ENCODE peak calls at places on chromosomes 5 and 9, in six cellular contexts. One of them, this sample, is unnamed.

GRCh38 chr9:111456536-111456935 is 27.6 kb downstream of the ECPAS start:
- DNase-seq in GM12878: no peak
- DNase-seq in HepG2: no peak
- DNase-seq in SK-N-SH: no peak
- DNase-seq in K562: no peak
- DNase-seq in H1: no peak
- DNase-seq in this sample: no peak

GRCh38 chr9:20404192-20404813 is 218.0 kb downstream of the MLLT3 start:
- DNase-seq in K562: no peak
- DNase-seq in HepG2: no peak
- DNase-seq in H1: no peak
- DNase-seq in SK-N-SH: no peak
- DNase-seq in GM12878: no peak
- DNase-seq in this sample: no peak

GRCh38 chr9:105043370-105043936 is 115.5 kb upstream of the ABCA1 start:
- DNase-seq in HepG2: no peak
- DNase-seq in SK-N-SH: no peak
- DNase-seq in H1: no peak
- DNase-seq in K562: no peak
- DNase-seq in GM12878: no peak
- DNase-seq in this sample: peak

GRCh38 chr9:92944921-92945320 is 2.4 kb upstream of the FGD3 start:
- DNase-seq in SK-N-SH: no peak
- DNase-seq in GM12878: no peak
- DNase-seq in HepG2: no peak
- DNase-seq in H1: no peak
- DNase-seq in K562: no peak
- DNase-seq in this sample: no peak

GRCh38 chr5:57429513-57430120 is 53.0 kb downstream of the ACTBL2 start:
- DNase-seq in SK-N-SH: no peak
- DNase-seq in GM12878: no peak
- DNase-seq in H1: no peak
- DNase-seq in HepG2: no peak
- DNase-seq in K562: no peak
- DNase-seq in this sample: no peak

GRCh38 chr5:131513780-131514179 is 121.2 kb downstream of the RAPGEF6 start:
- DNase-seq in K562: no peak
- DNase-seq in HepG2: no peak
- DNase-seq in SK-N-SH: no peak
- DNase-seq in H1: no peak
- DNase-seq in GM12878: no peak
- DNase-seq in this sample: no peak

GRCh38 chr9:18459958-18460584 is 13.9 kb upstream of the ADAMTSL1 start:
- DNase-seq in SK-N-SH: no peak
- DNase-seq in HepG2: no peak
- DNase-seq in K562: no peak
- DNase-seq in GM12878: no peak
- DNase-seq in H1: no peak
- DNase-seq in this sample: no peak

GRCh38 chr9:27528886-27529315 is 713 bp downstream of the MOB3B start:
- DNase-seq in SK-N-SH: no peak
- DNase-seq in H1: peak
- DNase-seq in K562: peak
- DNase-seq in HepG2: no peak
- DNase-seq in GM12878: no peak
- DNase-seq in this sample: no peak

GRCh38 chr5:37248387-37248969 is 698 bp downstream of the CPLANE1 start:
- DNase-seq in H1: no peak
- DNase-seq in GM12878: peak
- DNase-seq in SK-N-SH: peak
- DNase-seq in K562: no peak
- DNase-seq in HepG2: no peak
- DNase-seq in this sample: no peak

GRCh38 chr5:153860482-153860881 is 178.2 kb downstream of the FAM114A2 start:
- DNase-seq in HepG2: no peak
- DNase-seq in SK-N-SH: no peak
- DNase-seq in GM12878: no peak
- DNase-seq in K562: no peak
- DNase-seq in H1: no peak
- DNase-seq in this sample: no peak

GRCh38 chr5:142608094-142608493 is 77.8 kb downstream of the FGF1 start:
- DNase-seq in K562: no peak
- DNase-seq in HepG2: no peak
- DNase-seq in GM12878: no peak
- DNase-seq in SK-N-SH: no peak
- DNase-seq in H1: no peak
- DNase-seq in this sample: no peak

GRCh38 chr9:118395415-118395814 is 691.2 kb downstream of the TLR4 start:
- DNase-seq in SK-N-SH: no peak
- DNase-seq in K562: no peak
- DNase-seq in H1: no peak
- DNase-seq in GM12878: peak
- DNase-seq in HepG2: no peak
- DNase-seq in this sample: no peak

GRCh38 chr5:56116599-56117131 is 116.5 kb downstream of the ANKRD55 start:
- DNase-seq in HepG2: peak
- DNase-seq in K562: no peak
- DNase-seq in SK-N-SH: no peak
- DNase-seq in GM12878: no peak
- DNase-seq in H1: no peak
- DNase-seq in this sample: peak

GRCh38 chr9:33355933-33356332 is 46.4 kb downstream of the AQP7 start:
- DNase-seq in GM12878: no peak
- DNase-seq in SK-N-SH: no peak
- DNase-seq in HepG2: no peak
- DNase-seq in H1: no peak
- DNase-seq in K562: no peak
- DNase-seq in this sample: no peak

GRCh38 chr5:77957-78804 is 13.8 kb upstream of the PLEKHG4B start:
- DNase-seq in HepG2: peak
- DNase-seq in GM12878: no peak
- DNase-seq in K562: peak
- DNase-seq in H1: no peak
- DNase-seq in SK-N-SH: peak
- DNase-seq in this sample: peak

GRCh38 chr5:149930060-149930753 is 14.4 kb downstream of the PDE6A start:
- DNase-seq in H1: no peak
- DNase-seq in GM12878: no peak
- DNase-seq in SK-N-SH: peak
- DNase-seq in K562: no peak
- DNase-seq in HepG2: no peak
- DNase-seq in this sample: no peak

GRCh38 chr9:6965566-6965965 is 207.8 kb downstream of the KDM4C start:
- DNase-seq in K562: no peak
- DNase-seq in SK-N-SH: no peak
- DNase-seq in HepG2: no peak
- DNase-seq in GM12878: no peak
- DNase-seq in H1: no peak
- DNase-seq in this sample: no peak

GRCh38 chr9:92405770-92406169 is 1.4 kb upstream of the OGN start:
- DNase-seq in HepG2: no peak
- DNase-seq in K562: no peak
- DNase-seq in H1: no peak
- DNase-seq in SK-N-SH: no peak
- DNase-seq in GM12878: no peak
- DNase-seq in this sample: no peak

GRCh38 chr5:56696900-56697299 is 118.4 kb upstream of the MAP3K1 start:
- DNase-seq in SK-N-SH: no peak
- DNase-seq in K562: no peak
- DNase-seq in HepG2: no peak
- DNase-seq in GM12878: no peak
- DNase-seq in H1: no peak
- DNase-seq in this sample: no peak

GRCh38 chr9:91421987-91422765 is 1.5 kb downstream of the NFIL3 start:
- DNase-seq in HepG2: peak
- DNase-seq in K562: no peak
- DNase-seq in GM12878: no peak
- DNase-seq in SK-N-SH: peak
- DNase-seq in H1: no peak
- DNase-seq in this sample: no peak

GRCh38 chr5:74672215-74672877 is 12.7 kb upstream of the HEXB start:
- DNase-seq in GM12878: no peak
- DNase-seq in HepG2: no peak
- DNase-seq in SK-N-SH: no peak
- DNase-seq in K562: no peak
- DNase-seq in H1: no peak
- DNase-seq in this sample: no peak

GRCh38 chr5:98771389-98772109 is 1.9 kb upstream of the RGMB start:
- DNase-seq in GM12878: peak
- DNase-seq in K562: peak
- DNase-seq in H1: no peak
- DNase-seq in SK-N-SH: peak
- DNase-seq in HepG2: peak
- DNase-seq in this sample: no peak

GRCh38 chr9:114721491-114722362 is 39.7 kb upstream of the TEX48 start:
- DNase-seq in GM12878: no peak
- DNase-seq in K562: no peak
- DNase-seq in SK-N-SH: no peak
- DNase-seq in H1: no peak
- DNase-seq in HepG2: peak
- DNase-seq in this sample: no peak
- TF ChIP-seq GABPA in GM12878: no peak
- TF ChIP-seq GABPA in K562: no peak
- TF ChIP-seq GABPA in SK-N-SH: no peak
- TF ChIP-seq GABPA in H1: no peak
- TF ChIP-seq GABPA in HepG2: no peak
- TF ChIP-seq GABPA in this sample: no peak

GRCh38 chr5:138832218-138832617 is 42.9 kb downstream of the LRRTM2 start:
- DNase-seq in K562: no peak
- DNase-seq in SK-N-SH: no peak
- DNase-seq in HepG2: no peak
- DNase-seq in H1: no peak
- DNase-seq in GM12878: no peak
- DNase-seq in this sample: no peak
- TF ChIP-seq GABPA in K562: no peak
- TF ChIP-seq GABPA in SK-N-SH: no peak
- TF ChIP-seq GABPA in HepG2: no peak
- TF ChIP-seq GABPA in H1: no peak
- TF ChIP-seq GABPA in GM12878: no peak
- TF ChIP-seq GABPA in this sample: no peak

GRCh38 chr5:133783481-133783880 is 171.1 kb upstream of the FSTL4 start:
- DNase-seq in GM12878: no peak
- DNase-seq in HepG2: no peak
- DNase-seq in H1: no peak
- DNase-seq in K562: no peak
- DNase-seq in SK-N-SH: no peak
- DNase-seq in this sample: no peak

GRCh38 chr5:133782736-133783135 is 170.4 kb upstream of the FSTL4 start:
- DNase-seq in H1: no peak
- DNase-seq in GM12878: no peak
- DNase-seq in HepG2: no peak
- DNase-seq in SK-N-SH: no peak
- DNase-seq in K562: no peak
- DNase-seq in this sample: no peak

GRCh38 chr5:133779828-133780475 is 167.6 kb upstream of the FSTL4 start:
- DNase-seq in HepG2: no peak
- DNase-seq in GM12878: no peak
- DNase-seq in SK-N-SH: no peak
- DNase-seq in H1: no peak
- DNase-seq in K562: no peak
- DNase-seq in this sample: no peak

GRCh38 chr5:133780619-133781280 is 168.4 kb upstream of the FSTL4 start:
- DNase-seq in K562: no peak
- DNase-seq in H1: no peak
- DNase-seq in SK-N-SH: no peak
- DNase-seq in GM12878: no peak
- DNase-seq in HepG2: no peak
- DNase-seq in this sample: no peak

DNA sequence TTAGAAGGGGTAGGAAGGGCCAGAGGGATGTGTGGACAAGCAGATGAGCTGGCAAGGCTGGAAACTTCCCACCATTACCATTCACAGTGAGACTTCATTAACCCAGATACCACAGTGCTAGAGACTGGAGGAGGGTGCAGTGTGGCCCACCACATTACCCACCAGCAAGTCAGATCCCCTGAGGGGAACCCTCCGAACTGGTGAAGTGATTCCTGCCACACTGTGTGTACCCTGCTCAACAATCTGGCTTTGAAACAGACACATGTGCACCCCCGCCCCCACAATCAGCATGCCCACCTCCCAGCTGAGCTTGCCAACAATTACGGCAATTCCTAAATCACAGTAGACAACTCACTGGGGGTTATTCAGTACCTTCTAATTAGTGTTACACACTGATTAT is 169.1 kb upstream of the FSTL4 start:
- DNase-seq in SK-N-SH: no peak
- DNase-seq in HepG2: no peak
- DNase-seq in H1: no peak
- DNase-seq in K562: no peak
- DNase-seq in GM12878: no peak
- DNase-seq in this sample: no peak
- TF ChIP-seq GABPA in SK-N-SH: no peak
- TF ChIP-seq GABPA in HepG2: no peak
- TF ChIP-seq GABPA in H1: no peak
- TF ChIP-seq GABPA in K562: no peak
- TF ChIP-seq GABPA in GM12878: no peak
- TF ChIP-seq GABPA in this sample: no peak

DNA sequence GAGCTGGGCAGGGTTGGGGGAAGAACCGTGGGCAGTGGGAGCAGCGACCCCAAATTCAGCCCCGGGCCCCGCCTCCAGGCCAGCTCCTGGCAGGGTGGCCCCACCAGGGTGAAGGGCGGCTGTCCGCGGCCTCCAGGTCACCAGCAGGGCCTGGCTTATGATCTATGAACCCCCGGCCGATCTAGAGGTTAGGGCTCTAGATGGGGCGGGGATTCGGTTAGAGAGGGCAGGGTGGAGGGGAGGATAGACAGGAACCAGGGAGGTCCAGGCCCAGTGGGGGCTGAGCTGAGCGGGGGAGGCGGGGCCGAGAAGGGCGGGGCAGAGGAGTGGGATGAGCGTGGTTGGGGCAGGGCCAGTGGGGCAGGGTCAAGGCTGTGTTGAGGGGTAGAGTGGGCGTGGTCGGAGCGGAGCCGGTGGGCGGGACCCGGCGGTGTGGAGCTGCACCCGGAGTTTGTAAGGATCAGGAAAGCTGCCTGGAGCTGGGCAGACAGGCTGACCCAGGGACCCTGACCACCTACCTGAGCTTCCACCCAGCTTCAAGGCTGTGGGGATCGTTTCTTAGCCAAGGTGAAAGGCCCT is 29.3 kb upstream of the OBP2B start:
- DNase-seq in GM12878: no peak
- DNase-seq in H1: peak
- DNase-seq in K562: peak
- DNase-seq in SK-N-SH: peak
- DNase-seq in HepG2: peak
- DNase-seq in this sample: no peak
- TF ChIP-seq GABPA in GM12878: no peak
- TF ChIP-seq GABPA in H1: no peak
- TF ChIP-seq GABPA in K562: no peak
- TF ChIP-seq GABPA in SK-N-SH: no peak
- TF ChIP-seq GABPA in HepG2: no peak
- TF ChIP-seq GABPA in this sample: no peak

DNA sequence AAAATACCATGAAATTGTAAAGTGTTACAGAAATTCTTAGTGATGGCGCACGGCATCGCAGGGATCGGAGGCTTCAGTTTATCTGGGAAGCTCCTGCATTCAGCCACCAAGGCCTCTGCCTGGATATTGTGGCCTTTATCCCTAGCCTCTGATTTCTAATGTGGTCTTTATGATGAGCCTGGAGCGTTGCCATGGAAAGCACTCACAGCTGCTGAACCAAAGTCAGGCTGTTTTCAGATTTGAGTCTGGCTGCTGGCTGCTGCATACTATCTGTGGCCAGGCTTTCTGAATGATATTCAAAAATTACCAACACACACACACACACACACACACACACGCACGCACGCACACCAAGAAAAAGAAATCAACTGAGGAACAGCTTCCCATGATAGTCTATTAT is 101.1 kb upstream of the ZNF366 start:
- DNase-seq in SK-N-SH: peak
- DNase-seq in GM12878: no peak
- DNase-seq in H1: no peak
- DNase-seq in K562: no peak
- DNase-seq in HepG2: no peak
- DNase-seq in this sample: no peak
- TF ChIP-seq GABPA in SK-N-SH: no peak
- TF ChIP-seq GABPA in GM12878: no peak
- TF ChIP-seq GABPA in H1: no peak
- TF ChIP-seq GABPA in K562: no peak
- TF ChIP-seq GABPA in HepG2: no peak
- TF ChIP-seq GABPA in this sample: no peak

This sample was measured in HL-60.